ENCODE peak calls at places on chromosome 13, in five cellular contexts. One of them, this sample, is unnamed.

GRCh38 chr13:110125613-110126272 is 181.2 kb downstream of the COL4A1 start:
- DNase-seq in fibroblast of the aortic adventitia: no peak
- DNase-seq in T-helper 9 cell: no peak
- DNase-seq in T-helper 2 cell: no peak
- DNase-seq in body of pancreas: no peak
- DNase-seq in this sample: no peak

GRCh38 chr13:79245937-79246574 is 160.0 kb downstream of the RBM26 start:
- DNase-seq in fibroblast of the aortic adventitia: no peak
- DNase-seq in T-helper 9 cell: no peak
- DNase-seq in T-helper 2 cell: no peak
- DNase-seq in body of pancreas: no peak
- DNase-seq in this sample: no peak

GRCh38 chr13:27919299-27919933 is 384 bp upstream of the PDX1 start:
- DNase-seq in fibroblast of the aortic adventitia: no peak
- DNase-seq in T-helper 9 cell: no peak
- DNase-seq in T-helper 2 cell: peak
- DNase-seq in body of pancreas: peak
- DNase-seq in this sample: no peak

GRCh38 chr13:113121183-113121927 is 1.2 kb upstream of the F10 start:
- DNase-seq in fibroblast of the aortic adventitia: no peak
- DNase-seq in T-helper 9 cell: no peak
- DNase-seq in T-helper 2 cell: no peak
- DNase-seq in body of pancreas: peak
- DNase-seq in this sample: no peak

GRCh38 chr13:98458431-98458830 is 118.5 kb downstream of the STK24 start:
- DNase-seq in fibroblast of the aortic adventitia: no peak
- DNase-seq in T-helper 9 cell: no peak
- DNase-seq in T-helper 2 cell: no peak
- DNase-seq in body of pancreas: no peak
- DNase-seq in this sample: no peak

GRCh38 chr13:76723551-76724232 is 162.5 kb downstream of the KCTD12 start:
- DNase-seq in fibroblast of the aortic adventitia: peak
- DNase-seq in T-helper 9 cell: no peak
- DNase-seq in T-helper 2 cell: no peak
- DNase-seq in body of pancreas: peak
- DNase-seq in this sample: peak

GRCh38 chr13:59480857-59481256 is 682.9 kb downstream of the DIAPH3 start:
- DNase-seq in fibroblast of the aortic adventitia: no peak
- DNase-seq in T-helper 9 cell: no peak
- DNase-seq in T-helper 2 cell: no peak
- DNase-seq in body of pancreas: no peak
- DNase-seq in this sample: no peak

GRCh38 chr13:67619987-67620386 is 389.9 kb upstream of the PCDH9 start:
- DNase-seq in fibroblast of the aortic adventitia: no peak
- DNase-seq in T-helper 9 cell: no peak
- DNase-seq in T-helper 2 cell: no peak
- DNase-seq in body of pancreas: no peak
- DNase-seq in this sample: no peak

This sample was measured in GM23248.